ENCODE peak calls at places on chromosomes 5 and 9, in six cellular contexts. One of them, this sample, is unnamed.
A peak's percentile ranks its signal among the peaks of the same experiment; 100 is the strongest.

GRCh38 chr9:120348951-120349429 is 231.0 kb downstream of the CDK5RAP2 start:
- DNase-seq in lower lobe of right lung: no peak
- DNase-seq in aorta: no peak
- DNase-seq in OCI-LY7: peak; percentile 45
- DNase-seq in HCT116: peak; percentile 31
- DNase-seq in hepatocyte: peak; percentile 72
- DNase-seq in this sample: no peak

GRCh38 chr5:172312286-172312685 is 28.7 kb upstream of the UBTD2 start:
- DNase-seq in lower lobe of right lung: no peak
- DNase-seq in aorta: no peak
- DNase-seq in OCI-LY7: no peak
- DNase-seq in HCT116: no peak
- DNase-seq in hepatocyte: no peak
- DNase-seq in this sample: no peak

GRCh38 chr9:124652203-124652992 is 118.7 kb downstream of the NR6A1 start:
- DNase-seq in lower lobe of right lung: no peak
- DNase-seq in aorta: no peak
- DNase-seq in OCI-LY7: no peak
- DNase-seq in HCT116: no peak
- DNase-seq in hepatocyte: peak; percentile 52
- DNase-seq in this sample: no peak

GRCh38 chr5:140469259-140469658 is 67.6 kb downstream of the ANKHD1 start:
- DNase-seq in lower lobe of right lung: no peak
- DNase-seq in aorta: no peak
- DNase-seq in OCI-LY7: no peak
- DNase-seq in HCT116: no peak
- DNase-seq in hepatocyte: no peak
- DNase-seq in this sample: no peak

GRCh38 chr5:148347706-148348105 is 12.3 kb downstream of the SPINK9 start:
- DNase-seq in lower lobe of right lung: no peak
- DNase-seq in aorta: no peak
- DNase-seq in OCI-LY7: no peak
- DNase-seq in HCT116: no peak
- DNase-seq in hepatocyte: no peak
- DNase-seq in this sample: no peak

GRCh38 chr5:55714749-55715148 is 2.6 kb upstream of the SLC38A9 start:
- DNase-seq in lower lobe of right lung: no peak
- DNase-seq in aorta: no peak
- DNase-seq in OCI-LY7: no peak
- DNase-seq in HCT116: no peak
- DNase-seq in hepatocyte: no peak
- DNase-seq in this sample: no peak

GRCh38 chr5:173917788-173918786 is 29.9 kb downstream of the CPEB4 start:
- DNase-seq in lower lobe of right lung: peak; percentile 58
- DNase-seq in aorta: peak; percentile 84
- DNase-seq in OCI-LY7: peak; percentile 93
- DNase-seq in HCT116: peak; percentile 83
- DNase-seq in hepatocyte: peak; percentile 78
- DNase-seq in this sample: peak; percentile 70

GRCh38 chr5:39057745-39058144 is 16.5 kb downstream of the RICTOR start:
- DNase-seq in lower lobe of right lung: no peak
- DNase-seq in aorta: no peak
- DNase-seq in OCI-LY7: no peak
- DNase-seq in HCT116: no peak
- DNase-seq in hepatocyte: no peak
- DNase-seq in this sample: no peak

GRCh38 chr5:67636091-67636490 is 439.5 kb upstream of the CD180 start:
- DNase-seq in lower lobe of right lung: peak; percentile 47
- DNase-seq in aorta: no peak
- DNase-seq in OCI-LY7: no peak
- DNase-seq in HCT116: no peak
- DNase-seq in hepatocyte: no peak
- DNase-seq in this sample: no peak

GRCh38 chr5:43313854-43314457 is 744 bp upstream of the HMGCS1 start:
- DNase-seq in lower lobe of right lung: no peak
- DNase-seq in aorta: no peak
- DNase-seq in OCI-LY7: no peak
- DNase-seq in HCT116: no peak
- DNase-seq in hepatocyte: peak; percentile 43
- DNase-seq in this sample: no peak

GRCh38 chr5:132017316-132017715 is 5.9 kb upstream of the ACSL6 start:
- DNase-seq in lower lobe of right lung: no peak
- DNase-seq in aorta: no peak
- DNase-seq in OCI-LY7: no peak
- DNase-seq in HCT116: no peak
- DNase-seq in hepatocyte: no peak
- DNase-seq in this sample: no peak

GRCh38 chr9:137315581-137316011 is 13.5 kb upstream of the NRARP start:
- DNase-seq in lower lobe of right lung: no peak
- DNase-seq in aorta: no peak
- DNase-seq in OCI-LY7: no peak
- DNase-seq in HCT116: no peak
- DNase-seq in hepatocyte: no peak
- DNase-seq in this sample: no peak

GRCh38 chr5:156641690-156642089 is 208.4 kb upstream of the PPP1R2B start:
- DNase-seq in lower lobe of right lung: no peak
- DNase-seq in aorta: no peak
- DNase-seq in OCI-LY7: no peak
- DNase-seq in HCT116: no peak
- DNase-seq in hepatocyte: no peak
- DNase-seq in this sample: no peak

GRCh38 chr5:57693488-57694305 is 211.1 kb upstream of the ACTBL2 start:
- DNase-seq in lower lobe of right lung: no peak
- DNase-seq in aorta: no peak
- DNase-seq in OCI-LY7: no peak
- DNase-seq in HCT116: no peak
- DNase-seq in hepatocyte: no peak
- DNase-seq in this sample: no peak

GRCh38 chr5:57529864-57530263 is 47.3 kb upstream of the ACTBL2 start:
- DNase-seq in lower lobe of right lung: no peak
- DNase-seq in aorta: no peak
- DNase-seq in OCI-LY7: no peak
- DNase-seq in HCT116: no peak
- DNase-seq in hepatocyte: no peak
- DNase-seq in this sample: no peak

GRCh38 chr5:102747386-102748166 is 7.5 kb upstream of the PAM start:
- DNase-seq in lower lobe of right lung: no peak
- DNase-seq in aorta: no peak
- DNase-seq in OCI-LY7: no peak
- DNase-seq in HCT116: no peak
- DNase-seq in hepatocyte: no peak
- DNase-seq in this sample: no peak

GRCh38 chr9:71552480-71552879 is 215.8 kb downstream of the CEMIP2 start:
- DNase-seq in lower lobe of right lung: no peak
- DNase-seq in aorta: no peak
- DNase-seq in OCI-LY7: no peak
- DNase-seq in HCT116: no peak
- DNase-seq in hepatocyte: peak; percentile 5
- DNase-seq in this sample: no peak

GRCh38 chr9:80078826-80079225 is 507.1 kb downstream of the TLE4 start:
- DNase-seq in lower lobe of right lung: no peak
- DNase-seq in aorta: no peak
- DNase-seq in OCI-LY7: no peak
- DNase-seq in HCT116: no peak
- DNase-seq in hepatocyte: no peak
- DNase-seq in this sample: no peak

GRCh38 chr9:119758241-119758640 is 389.0 kb upstream of the BRINP1 start:
- DNase-seq in lower lobe of right lung: no peak
- DNase-seq in aorta: no peak
- DNase-seq in OCI-LY7: no peak
- DNase-seq in HCT116: no peak
- DNase-seq in hepatocyte: peak; percentile 4
- DNase-seq in this sample: no peak

GRCh38 chr5:38731461-38731860 is 114.4 kb upstream of the OSMR start:
- DNase-seq in lower lobe of right lung: no peak
- DNase-seq in aorta: no peak
- DNase-seq in OCI-LY7: no peak
- DNase-seq in HCT116: no peak
- DNase-seq in hepatocyte: no peak
- DNase-seq in this sample: no peak

GRCh38 chr9:71812385-71812784 is 44.1 kb upstream of the CEMIP2 start:
- DNase-seq in lower lobe of right lung: no peak
- DNase-seq in aorta: no peak
- DNase-seq in OCI-LY7: peak; percentile 22
- DNase-seq in HCT116: no peak
- DNase-seq in hepatocyte: no peak
- DNase-seq in this sample: no peak

GRCh38 chr9:106752581-106752980 is 110.4 kb upstream of the ZNF462 start:
- DNase-seq in lower lobe of right lung: no peak
- DNase-seq in aorta: no peak
- DNase-seq in OCI-LY7: no peak
- DNase-seq in HCT116: no peak
- DNase-seq in hepatocyte: peak; percentile 16
- DNase-seq in this sample: no peak

DNA sequence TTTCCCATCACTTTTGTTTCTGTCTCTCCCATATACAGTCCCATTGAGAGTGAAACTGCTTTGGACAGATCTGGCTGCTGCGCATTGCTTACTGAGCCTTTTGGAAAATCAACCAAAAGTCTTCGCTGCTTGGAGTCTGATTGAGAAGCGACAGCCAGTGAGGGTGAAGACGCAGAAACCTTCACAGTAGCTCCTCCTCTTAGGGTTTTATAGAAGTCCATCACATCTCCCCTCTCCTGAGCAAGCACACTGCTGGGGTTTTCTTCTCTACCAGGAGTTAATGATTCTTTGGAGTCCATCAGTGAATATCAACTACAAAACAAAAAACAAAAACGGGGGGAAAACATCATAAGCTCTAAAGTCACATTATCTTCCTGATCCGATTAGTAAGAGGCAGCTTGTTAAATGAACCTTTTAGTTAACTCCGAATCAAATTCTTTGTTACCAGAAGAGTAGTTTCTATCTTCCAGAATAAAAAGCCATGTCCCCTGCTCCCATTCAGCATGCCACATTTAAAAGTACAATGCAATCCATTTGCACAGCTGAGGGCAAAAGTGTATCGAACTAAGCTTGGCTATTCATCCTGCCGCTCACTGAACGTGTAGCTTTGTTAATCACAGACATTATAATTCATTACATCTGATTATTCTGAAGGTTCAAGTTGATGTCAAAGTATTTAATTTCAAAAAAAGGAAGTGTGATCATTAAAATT is 2.8 kb downstream of the NR3C1 start:
- DNase-seq in lower lobe of right lung: no peak
- DNase-seq in aorta: no peak
- DNase-seq in OCI-LY7: peak; percentile 39
- DNase-seq in HCT116: no peak
- DNase-seq in hepatocyte: no peak
- DNase-seq in this sample: no peak
- H3K4me1 ChIP-seq in lower lobe of right lung: peaks cover 56% of the 10 kb centered on the region
- H3K4me1 ChIP-seq in aorta: peaks cover 10% of the 10 kb centered on the region
- H3K4me1 ChIP-seq in OCI-LY7: peaks cover 32% of the 10 kb centered on the region
- H3K4me1 ChIP-seq in HCT116: peaks cover 14% of the 10 kb centered on the region
- H3K4me1 ChIP-seq in hepatocyte: peaks cover 7% of the 10 kb centered on the region
- H3K4me1 ChIP-seq in this sample: peaks cover 43% of the 10 kb centered on the region

DNA sequence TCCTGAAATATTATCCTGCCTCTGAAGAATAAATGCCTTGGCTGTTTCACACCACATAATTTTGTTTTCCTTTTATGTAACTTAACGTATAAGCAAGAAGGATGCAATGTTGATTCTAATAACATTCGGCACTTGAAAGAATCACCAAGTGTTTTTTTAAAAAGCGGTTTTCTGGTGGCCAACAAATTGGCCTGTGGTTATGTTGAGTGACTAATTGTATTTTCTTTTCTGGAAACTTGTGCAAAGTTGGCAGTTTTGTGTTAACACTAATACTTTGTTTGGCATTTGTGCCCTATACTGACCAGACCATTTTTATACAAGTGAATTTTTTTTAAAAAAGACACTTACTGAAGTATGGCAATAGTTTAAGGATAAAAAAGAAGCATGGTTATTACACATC is 452.7 kb downstream of the BNC2 start:
- DNase-seq in lower lobe of right lung: no peak
- DNase-seq in aorta: no peak
- DNase-seq in OCI-LY7: no peak
- DNase-seq in HCT116: no peak
- DNase-seq in hepatocyte: no peak
- DNase-seq in this sample: no peak
- H3K36me3 ChIP-seq in lower lobe of right lung: no peaks in the 10 kb centered on the region
- H3K36me3 ChIP-seq in aorta: no peaks in the 10 kb centered on the region
- H3K36me3 ChIP-seq in OCI-LY7: no peaks in the 10 kb centered on the region
- H3K36me3 ChIP-seq in HCT116: no peaks in the 10 kb centered on the region
- H3K36me3 ChIP-seq in hepatocyte: no peaks in the 10 kb centered on the region
- H3K36me3 ChIP-seq in this sample: no peaks in the 10 kb centered on the region

GRCh38 chr9:105541838-105542237 is 16.1 kb upstream of the FKTN start:
- DNase-seq in lower lobe of right lung: no peak
- DNase-seq in aorta: no peak
- DNase-seq in OCI-LY7: no peak
- DNase-seq in HCT116: no peak
- DNase-seq in hepatocyte: no peak
- DNase-seq in this sample: no peak

GRCh38 chr9:105535920-105536668 is 21.8 kb upstream of the FKTN start:
- DNase-seq in lower lobe of right lung: no peak
- DNase-seq in aorta: no peak
- DNase-seq in OCI-LY7: no peak
- DNase-seq in HCT116: no peak
- DNase-seq in hepatocyte: no peak
- DNase-seq in this sample: no peak

GRCh38 chr9:105539452-105539851 is 18.5 kb upstream of the FKTN start:
- DNase-seq in lower lobe of right lung: no peak
- DNase-seq in aorta: no peak
- DNase-seq in OCI-LY7: peak; percentile 21
- DNase-seq in HCT116: no peak
- DNase-seq in hepatocyte: no peak
- DNase-seq in this sample: no peak
- H3K4me1 ChIP-seq in lower lobe of right lung: no peaks in the 10 kb centered on the region
- H3K4me1 ChIP-seq in aorta: no peaks in the 10 kb centered on the region
- H3K4me1 ChIP-seq in OCI-LY7: no peaks in the 10 kb centered on the region
- H3K4me1 ChIP-seq in HCT116: peaks cover 5% of the 10 kb centered on the region
- H3K4me1 ChIP-seq in hepatocyte: no peaks in the 10 kb centered on the region
- H3K4me1 ChIP-seq in this sample: no peaks in the 10 kb centered on the region

GRCh38 chr5:134803821-134804220 is 41.9 kb upstream of the C5orf24 start:
- DNase-seq in lower lobe of right lung: no peak
- DNase-seq in aorta: no peak
- DNase-seq in OCI-LY7: no peak
- DNase-seq in HCT116: no peak
- DNase-seq in hepatocyte: no peak
- DNase-seq in this sample: no peak
- H3K36me3 ChIP-seq in lower lobe of right lung: peaks cover 83% of the 10 kb centered on the region
- H3K36me3 ChIP-seq in aorta: no peaks in the 10 kb centered on the region
- H3K36me3 ChIP-seq in OCI-LY7: peaks cover 83% of the 10 kb centered on the region
- H3K36me3 ChIP-seq in HCT116: peaks cover 20% of the 10 kb centered on the region
- H3K36me3 ChIP-seq in hepatocyte: no peaks in the 10 kb centered on the region
- H3K36me3 ChIP-seq in this sample: peaks cover 73% of the 10 kb centered on the region

This sample was measured in upper lobe of right lung.